ENCODE peak calls at places on chromosomes 4 and X, in seven cellular contexts. X, H, C, B, V, J and Y are unnamed samples.

GRCh38 chr4:184444215-184444952 is 30.0 kb downstream of the IRF2 start:
- DNase-seq in X (no peak), H (no peak), C (no peak), B (no peak), V (no peak), J (no peak), Y (no peak)

GRCh38 chrX:100083146-100083715 is 326.8 kb downstream of the PCDH19 start:
- DNase-seq in X (no peak), H (no peak), C (no peak), B (no peak), V (no peak), J (no peak), Y (no peak)

GRCh38 chr4:10529891-10530786 is 72.9 kb upstream of the ZNF518B start:
- DNase-seq in X (no peak), H (no peak), C (no peak), B (no peak), V (peak; percentile 18), J (no peak), Y (peak; percentile 100)

GRCh38 chrX:49840679-49841078 is 11.6 kb downstream of the PAGE4 start:
- DNase-seq in X (no peak), H (peak; percentile 64), C (peak; percentile 80), B (peak; percentile 72), V (peak; percentile 52), J (peak; percentile 38), Y (peak; percentile 17)

GRCh38 chrX:107226766-107227165 is 20.4 kb downstream of the DNAAF6 start:
- DNase-seq in X (no peak), H (no peak), C (no peak), B (no peak), V (no peak), J (no peak), Y (no peak)

GRCh38 chrX:107025538-107025937 is 25.5 kb upstream of the MORC4 start:
- DNase-seq in X (no peak), H (no peak), C (no peak), B (peak; percentile 38), V (no peak), J (peak; percentile 45), Y (peak; percentile 3)

GRCh38 chr4:55925235-55925634 is 23.5 kb upstream of the CEP135 start:
- DNase-seq in X (no peak), H (no peak), C (no peak), B (no peak), V (no peak), J (peak; percentile 71), Y (no peak)

GRCh38 chr4:1463088-1463926 is 57.1 kb upstream of the NKX1-1 start:
- DNase-seq in X (peak; percentile 10), H (peak; percentile 6), C (no peak), B (no peak), V (no peak), J (peak; percentile 32), Y (no peak)

GRCh38 chr4:107826427-107826980 is 1.8 kb downstream of the SGMS2 start:
- DNase-seq in X (no peak), H (no peak), C (peak; percentile 27), B (no peak), V (no peak), J (no peak), Y (no peak)

GRCh38 chr4:123994917-123995316 is 598.3 kb downstream of the SPRY1 start:
- DNase-seq in X (no peak), H (no peak), C (no peak), B (peak; percentile 2), V (no peak), J (no peak), Y (no peak)

GRCh38 chrX:69185886-69186285 is 20.6 kb upstream of the PJA1 start:
- DNase-seq in X (no peak), H (no peak), C (no peak), B (no peak), V (no peak), J (no peak), Y (no peak)

GRCh38 chr4:118410143-118410542 is 57.3 kb upstream of the PRSS12 start:
- DNase-seq in X (peak; percentile 59), H (no peak), C (no peak), B (no peak), V (no peak), J (peak; percentile 55), Y (no peak)

GRCh38 chrX:9291666-9292065 is 173.2 kb upstream of the TBL1X start:
- DNase-seq in X (no peak), H (no peak), C (no peak), B (no peak), V (no peak), J (no peak), Y (no peak)

GRCh38 chrX:153515435-153515834 is 2.0 kb upstream of the ATP2B3 start:
- DNase-seq in X (no peak), H (no peak), C (no peak), B (no peak), V (no peak), J (no peak), Y (no peak)

GRCh38 chr4:95505801-95506200 is 43.0 kb downstream of the UNC5C start:
- DNase-seq in X (no peak), H (no peak), C (no peak), B (no peak), V (no peak), J (no peak), Y (no peak)

GRCh38 chr4:138204507-138204906 is 37.6 kb downstream of the SLC7A11 start:
- DNase-seq in X (no peak), H (no peak), C (no peak), B (peak; percentile 78), V (no peak), J (no peak), Y (peak; percentile 69)

GRCh38 chr4:48831532-48832015 is 686 bp downstream of the OCIAD1 start:
- DNase-seq in X (no peak), H (no peak), C (no peak), B (no peak), V (no peak), J (peak; percentile 26), Y (no peak)

GRCh38 chr4:162245051-162245450 is 81.3 kb upstream of the FSTL5 start:
- DNase-seq in X (no peak), H (no peak), C (no peak), B (peak; percentile 1), V (no peak), J (no peak), Y (no peak)

GRCh38 chr4:41418444-41418843 is 119.5 kb upstream of the LIMCH1 start:
- DNase-seq in X (no peak), H (peak; percentile 45), C (peak; percentile 38), B (no peak), V (no peak), J (no peak), Y (peak; percentile 78)

GRCh38 chrX:3449287-3449686 is 102.8 kb upstream of the MXRA5 start:
- DNase-seq in X (no peak), H (no peak), C (no peak), B (no peak), V (no peak), J (peak; percentile 57), Y (no peak)

GRCh38 chr4:123462007-123462406 is 65.4 kb downstream of the SPRY1 start:
- DNase-seq in X (no peak), H (no peak), C (no peak), B (no peak), V (no peak), J (no peak), Y (no peak)

GRCh38 chr4:165874799-165875371 is 1.8 kb downstream of the TLL1 start:
- DNase-seq in X (no peak), H (peak; percentile 27), C (peak; percentile 38), B (peak; percentile 5), V (peak; percentile 19), J (peak; percentile 8), Y (no peak)

GRCh38 chr4:38306482-38307071 is 346.4 kb downstream of the PTTG2 start:
- DNase-seq in X (no peak), H (no peak), C (no peak), B (no peak), V (no peak), J (no peak), Y (no peak)

GRCh38 chr4:30817489-30817888 is 97.3 kb downstream of the PCDH7 start:
- DNase-seq in X (no peak), H (no peak), C (no peak), B (no peak), V (no peak), J (no peak), Y (no peak)

GRCh38 chrX:137432609-137433008 is 133.3 kb upstream of the ZIC3 start:
- DNase-seq in X (no peak), H (no peak), C (no peak), B (peak; percentile 25), V (no peak), J (no peak), Y (no peak)

GRCh38 chr4:74665346-74665745 is 129.0 kb downstream of the BTC start:
- DNase-seq in X (no peak), H (no peak), C (no peak), B (no peak), V (no peak), J (no peak), Y (no peak)

GRCh38 chrX:40297949-40298539 is 200.3 kb upstream of the BCOR start:
- DNase-seq in X (no peak), H (no peak), C (no peak), B (no peak), V (no peak), J (no peak), Y (peak; percentile 0)

GRCh38 chr4:25993564-25994185 is 79.7 kb downstream of the SMIM20 start:
- DNase-seq in X (no peak), H (no peak), C (no peak), B (peak; percentile 33), V (no peak), J (peak; percentile 68), Y (no peak)

GRCh38 chr4:155761916-155762315 is 3.1 kb downstream of the GUCY1B1 start:
- DNase-seq in X (no peak), H (no peak), C (no peak), B (no peak), V (no peak), J (no peak), Y (no peak)

GRCh38 chrX:13119386-13119785 is 75.0 kb upstream of the FAM9C start:
- DNase-seq in X (no peak), H (no peak), C (no peak), B (peak; percentile 57), V (no peak), J (peak; percentile 73), Y (no peak)

GRCh38 chrX:26918633-26919032 is 544.5 kb downstream of the PPP4R3C start:
- DNase-seq in X (no peak), H (no peak), C (peak; percentile 12), B (peak; percentile 13), V (no peak), J (peak; percentile 2), Y (no peak)
- TF ChIP-seq CTCF in X (no peak), H (no peak), C (peak; percentile 40), B (no peak), V (no peak), J (peak; percentile 20), Y (peak; percentile 62)

GRCh38 chr4:70600305-70600704 is 8.2 kb downstream of the AMBN start:
- DNase-seq in X (no peak), H (no peak), C (no peak), B (no peak), V (no peak), J (no peak), Y (no peak)
- H3K4me3 ChIP-seq in X (no peak overlapping the region), H (no peak overlapping the region), C (no peak overlapping the region), B (no peak overlapping the region), V (no peak overlapping the region), J (no peak overlapping the region), Y (no peak overlapping the region)

GRCh38 chrX:7254144-7254543 is 106.2 kb upstream of the PUDP start:
- DNase-seq in X (no peak), H (no peak), C (no peak), B (no peak), V (no peak), J (no peak), Y (no peak)
- TF ChIP-seq CTCF in X (no peak), H (no peak), C (no peak), B (no peak), V (no peak), J (no peak), Y (no peak)

GRCh38 chr4:22668702-22669101 is 24.0 kb upstream of the GBA3 start:
- DNase-seq in X (no peak), H (no peak), C (no peak), B (no peak), V (no peak), J (no peak), Y (no peak)
- H3K4me3 ChIP-seq in X (no peak overlapping the region), H (no peak overlapping the region), C (no peak overlapping the region), B (no peak overlapping the region), V (no peak overlapping the region), J (no peak overlapping the region), Y (no peak overlapping the region)